ENCODE peak calls at places on chromosomes 6 and 20, in five cellular contexts. F, W, N, K and D are unnamed samples.

GRCh38 chr20:37907677-37908397 is 4.9 kb downstream of the VSTM2L start:
- DNase-seq in W (peak), N (no peak), F (peak), K (no peak), D (peak)

GRCh38 chr20:17536944-17537444 is 5.8 kb upstream of the BFSP1 start:
- DNase-seq in K (peak), N (peak), F (peak), W (peak), D (peak)

GRCh38 chr20:219290-220115 is 7.6 kb upstream of the DEFB129 start:
- DNase-seq in N (no peak), K (no peak), W (peak), F (peak), D (peak)

GRCh38 chr20:4875578-4876067 is 125.7 kb downstream of the SLC23A2 start:
- DNase-seq in K (peak), W (peak), F (peak), N (no peak), D (peak)

GRCh38 chr6:116326392-116326717 is 44.4 kb upstream of the DSE start:
- DNase-seq in W (no peak), K (no peak), F (no peak), N (no peak), D (no peak)

GRCh38 chr6:119454694-119455093 is 105.1 kb upstream of the MAN1A1 start:
- DNase-seq in K (no peak), W (no peak), N (no peak), F (no peak), D (no peak)

GRCh38 chr20:24470031-24470781 is 777 bp downstream of the SYNDIG1 start:
- DNase-seq in W (no peak), N (no peak), K (no peak), F (peak), D (peak)

GRCh38 chr6:29451471-29452193 is 5.2 kb downstream of the OR11A1 start:
- DNase-seq in F (no peak), K (no peak), N (no peak), W (no peak), D (no peak)

GRCh38 chr6:166751051-166751595 is 124.1 kb upstream of the RPS6KA2 start:
- DNase-seq in K (no peak), N (no peak), F (peak), W (no peak), D (no peak)

GRCh38 chr6:836276-836853 is 143.4 kb upstream of the EXOC2 start:
- DNase-seq in K (no peak), F (no peak), N (no peak), W (no peak), D (no peak)

GRCh38 chr6:15462717-15463525 is 199.9 kb downstream of the DTNBP1 start:
- DNase-seq in W (no peak), F (peak), K (no peak), N (no peak), D (no peak)

GRCh38 chr20:37528442-37529213 is 952 bp upstream of the BLCAP start:
- DNase-seq in N (no peak), F (no peak), W (no peak), K (no peak), D (no peak)

GRCh38 chr6:82924799-82925535 is 140.7 kb downstream of the UBE3D start:
- DNase-seq in F (no peak), W (no peak), K (no peak), N (no peak), D (no peak)

GRCh38 chr20:58231678-58232077 is 3.2 kb upstream of the ANKRD60 start:
- DNase-seq in N (no peak), K (no peak), W (peak), F (peak), D (peak)

GRCh38 chr6:129774697-129775447 is 64.9 kb upstream of the ARHGAP18 start:
- DNase-seq in N (peak), F (peak), K (peak), W (peak), D (peak)

GRCh38 chr20:62561182-62561581 is 81.1 kb upstream of the SLCO4A1 start:
- DNase-seq in W (no peak), K (no peak), F (no peak), N (no peak), D (peak)

GRCh38 chr6:7004581-7005297 is 103.0 kb upstream of the RREB1 start:
- DNase-seq in N (no peak), F (no peak), K (no peak), W (no peak), D (no peak)

GRCh38 chr20:5797843-5798462 is 47.8 kb downstream of the SHLD1 start:
- DNase-seq in W (no peak), F (no peak), K (no peak), N (no peak), D (no peak)

GRCh38 chr6:158174024-158174423 is 5.9 kb downstream of the GTF2H5 start:
- DNase-seq in F (no peak), N (no peak), K (no peak), W (no peak), D (no peak)

GRCh38 chr6:1903780-1904493 is 294.2 kb downstream of the FOXC1 start:
- DNase-seq in F (no peak), W (no peak), K (no peak), N (no peak), D (no peak)

GRCh38 chr20:10985536-10985935 is 311.7 kb upstream of the JAG1 start:
- DNase-seq in F (no peak), K (no peak), W (no peak), N (no peak), D (no peak)

GRCh38 chr6:139161169-139161568 is 26.3 kb downstream of the HECA start:
- DNase-seq in W (no peak), N (no peak), K (peak), F (no peak), D (no peak)

GRCh38 chr6:82143041-82143481 is 104.5 kb downstream of the IBTK start:
- DNase-seq in W (no peak), N (no peak), K (no peak), F (no peak), D (no peak)

GRCh38 chr20:50399003-50399916 is 110.9 kb upstream of the PTPN1 start:
- DNase-seq in K (no peak), N (no peak), W (no peak), F (no peak), D (no peak)

GRCh38 chr6:108557494-108558371 is 3.0 kb upstream of the FOXO3 start:
- DNase-seq in W (peak), K (peak), N (no peak), F (peak), D (peak)

GRCh38 chr6:6516643-6517042 is 71.9 kb upstream of the LY86 start:
- DNase-seq in W (no peak), K (no peak), N (no peak), F (no peak), D (no peak)